ENCODE peak calls at places on chromosome 5, in nine cellular contexts. D is prostate gland, N is endothelial cell of umbilical vein, G is breast epithelium, Q is suprapubic skin, L is sigmoid colon, I is K562, J is transverse colon, F is stomach. C is an unnamed sample.

GRCh38 chr5:72154076-72154756 is 46.9 kb downstream of the MAP1B start:
- DNase-seq in D (no peak), G (no peak), F (peak; percentile 29), I (no peak), Q (no peak), J (no peak), N (peak; percentile 89), L (no peak), C (no peak)

GRCh38 chr5:139745121-139745799 is 50.3 kb upstream of the PSD2 start:
- DNase-seq in F (no peak), N (no peak), L (peak; percentile 76), G (no peak), J (no peak), I (peak; percentile 75), D (no peak), Q (no peak), C (no peak)

GRCh38 chr5:54214747-54215146 is 95.6 kb downstream of the ARL15 start:
- DNase-seq in I (no peak), G (no peak), J (no peak), D (no peak), F (no peak), L (no peak), N (no peak), Q (no peak), C (no peak)

GRCh38 chr5:122770479-122770878 is 4.4 kb upstream of the SNX2 start:
- DNase-seq in L (no peak), J (no peak), F (no peak), D (no peak), N (no peak), I (no peak), Q (no peak), G (no peak), C (no peak)

GRCh38 chr5:74943905-74944304 is 77.7 kb upstream of the FAM169A start:
- DNase-seq in F (no peak), J (no peak), N (no peak), G (no peak), I (no peak), L (no peak), Q (no peak), D (no peak), C (no peak)

GRCh38 chr5:139453683-139454567 is 8.6 kb downstream of the ECSCR start:
- DNase-seq in G (peak; percentile 1), D (no peak), J (no peak), I (no peak), L (no peak), F (no peak), Q (peak; percentile 34), N (no peak), C (no peak)

GRCh38 chr5:71452876-71453275 is 2.6 kb upstream of the BDP1 start:
- DNase-seq in L (no peak), I (no peak), N (no peak), J (no peak), Q (no peak), G (no peak), D (no peak), F (no peak), C (no peak)

GRCh38 chr5:33371660-33372059 is 69.1 kb upstream of the TARS1 start:
- DNase-seq in D (no peak), I (no peak), G (no peak), Q (no peak), L (no peak), F (no peak), J (no peak), N (no peak), C (no peak)

GRCh38 chr5:132753135-132753987 is 6.1 kb downstream of the CCNI2 start:
- DNase-seq in Q (no peak), N (no peak), J (peak; percentile 8), L (peak; percentile 46), I (no peak), G (no peak), D (peak; percentile 51), F (peak; percentile 78), C (no peak)

GRCh38 chr5:131637694-131638093 is 2.7 kb upstream of the RAPGEF6 start:
- DNase-seq in J (no peak), D (no peak), G (no peak), I (no peak), N (no peak), F (no peak), L (no peak), Q (no peak), C (no peak)

GRCh38 chr5:131634666-131634995 is 398 bp downstream of the RAPGEF6 start:
- DNase-seq in I (peak; percentile 47), Q (no peak), F (peak; percentile 54), L (no peak), N (no peak), D (peak; percentile 46), G (no peak), J (peak; percentile 66), C (no peak)

GRCh38 chr5:131635755-131636479 is 888 bp upstream of the RAPGEF6 start:
- DNase-seq in Q (no peak), N (peak; percentile 77), L (no peak), G (no peak), F (no peak), D (no peak), I (no peak), J (no peak), C (no peak)

GRCh38 chr5:131633830-131634229 is 1.2 kb downstream of the RAPGEF6 start:
- DNase-seq in N (no peak), J (no peak), G (no peak), D (no peak), I (no peak), F (no peak), L (no peak), Q (no peak), C (no peak)

DNA sequence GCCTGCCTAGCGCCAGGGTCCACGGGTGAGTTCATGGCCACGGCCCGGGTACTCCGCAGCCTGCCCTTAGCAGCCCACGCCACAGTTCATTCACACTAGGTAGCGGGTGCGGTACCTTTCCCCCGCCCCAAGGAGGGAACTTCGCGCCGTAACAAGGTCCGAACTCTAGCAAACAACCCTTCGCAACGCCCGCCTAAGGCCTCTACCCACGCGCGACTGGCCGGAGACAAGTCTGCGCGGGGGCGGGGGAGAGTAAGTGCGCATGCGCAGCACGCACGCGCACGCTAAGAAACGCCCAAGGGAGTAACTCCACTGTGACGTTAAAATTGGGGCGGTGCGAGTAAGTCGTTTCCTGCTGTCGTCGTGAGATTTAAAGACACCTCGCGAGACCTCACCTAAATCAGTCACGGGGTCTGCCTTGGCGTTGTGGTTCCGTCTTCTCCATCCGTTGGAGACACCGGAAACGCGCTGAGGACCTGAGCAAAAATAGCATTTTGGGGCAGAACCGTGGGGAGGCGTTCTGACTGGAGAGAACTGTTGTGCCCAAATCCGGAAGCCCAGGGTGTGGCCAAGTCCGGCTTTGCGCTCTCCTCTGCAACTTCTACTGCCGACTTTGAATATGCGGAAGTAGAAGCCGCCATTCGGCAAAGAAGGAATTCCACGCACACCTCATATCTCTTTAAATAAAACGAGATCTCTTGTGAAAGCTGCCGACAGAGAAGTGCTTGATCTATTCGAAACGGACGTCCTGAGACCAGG is at the start of gene RAPGEF6:
- DNase-seq in I (peak; percentile 90), G (peak; percentile 95), N (peak; percentile 99), J (peak; percentile 98), Q (peak; percentile 99), D (peak; percentile 99), L (peak; percentile 100), F (peak; percentile 98), C (peak; percentile 53)
- TF ChIP-seq POLR2A in I (peak; percentile 93), G (peak; percentile 60), N (peak; percentile 76), J (peak; percentile 88), Q (peak; percentile 85), D (peak; percentile 88), L (peak; percentile 70), F (peak; percentile 30), C (peak; percentile 75)

DNA sequence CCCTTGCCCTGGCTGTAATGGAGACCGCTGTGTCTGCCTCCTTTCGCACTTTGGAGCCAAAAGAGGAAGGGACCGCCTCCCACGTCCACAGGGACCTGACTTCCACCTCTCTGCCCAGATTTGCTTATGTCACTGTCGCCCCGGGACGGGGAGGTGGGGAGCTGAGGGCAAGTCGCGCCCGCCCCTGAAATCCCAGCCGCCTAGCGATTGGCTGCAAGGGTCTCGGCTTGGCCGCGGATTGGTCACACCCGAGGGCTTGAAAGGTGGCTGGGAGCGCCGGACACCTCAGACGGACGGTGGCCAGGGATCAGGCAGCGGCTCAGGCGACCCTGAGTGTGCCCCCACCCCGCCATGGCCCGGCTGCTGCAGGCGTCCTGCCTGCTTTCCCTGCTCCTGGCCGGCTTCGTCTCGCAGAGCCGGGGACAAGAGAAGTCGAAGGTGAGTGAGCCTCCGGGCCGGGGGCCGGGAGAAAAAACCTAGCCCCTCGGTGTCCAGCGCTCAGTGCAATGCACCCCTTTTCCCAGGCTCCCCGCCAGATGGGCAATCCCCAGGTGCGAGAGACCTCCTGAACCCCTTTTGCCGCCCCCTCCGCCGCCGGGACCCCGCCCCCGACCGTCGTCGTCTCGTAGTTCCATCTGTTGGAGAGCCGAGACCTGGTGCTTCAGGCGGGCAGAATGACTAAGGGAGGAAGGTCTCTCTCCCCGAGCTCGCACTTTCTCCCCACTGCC is at the start of gene GPX3:
- DNase-seq in J (peak; percentile 87), I (no peak), G (peak; percentile 88), F (peak; percentile 89), D (peak; percentile 93), Q (peak; percentile 96), L (peak; percentile 98), N (peak; percentile 69), C (peak; percentile 48)
- TF ChIP-seq POLR2AphosphoS5 in J (peak; percentile 88), I (no peak), G (peak; percentile 96), F (peak; percentile 92), D (peak; percentile 95), Q (peak; percentile 64), L (peak; percentile 88), N (no peak), C (no peak)

GRCh38 chr5:178271231-178271630 is 38.6 kb upstream of the PHYKPL start:
- DNase-seq in Q (no peak), F (no peak), N (no peak), G (no peak), D (no peak), L (no peak), I (no peak), J (no peak), C (no peak)
- TF ChIP-seq POLR2A in Q (no peak), F (no peak), N (no peak), G (no peak), D (no peak), L (no peak), I (no peak), J (no peak), C (no peak)

GRCh38 chr5:145787001-145787400 is 48.1 kb downstream of the PRELID2 start:
- DNase-seq in Q (no peak), I (no peak), J (no peak), L (no peak), D (no peak), G (no peak), F (no peak), N (no peak), C (no peak)

GRCh38 chr5:145792840-145793239 is 42.3 kb downstream of the PRELID2 start:
- DNase-seq in J (no peak), L (no peak), I (no peak), F (no peak), N (no peak), G (no peak), Q (no peak), D (no peak), C (no peak)

GRCh38 chr5:145787996-145788395 is 47.1 kb downstream of the PRELID2 start:
- DNase-seq in Q (no peak), D (no peak), N (no peak), G (no peak), F (no peak), I (no peak), L (no peak), J (no peak), C (no peak)

GRCh38 chr5:145791866-145792265 is 43.3 kb downstream of the PRELID2 start:
- DNase-seq in Q (no peak), F (no peak), J (no peak), D (no peak), G (no peak), L (no peak), N (no peak), I (peak; percentile 14), C (no peak)

GRCh38 chr5:145787507-145787906 is 47.6 kb downstream of the PRELID2 start:
- DNase-seq in N (no peak), L (no peak), G (no peak), J (no peak), Q (no peak), I (no peak), F (no peak), D (no peak), C (no peak)
- TF ChIP-seq POLR2AphosphoS5 in N (no peak), L (no peak), G (no peak), J (no peak), Q (no peak), I (no peak), F (no peak), D (no peak), C (no peak)